ENCODE peak calls at places on chromosomes 3 and 15, in six cellular contexts. One of them, this sample, is unnamed. For H3K36me3, the result is how much of the 10 kb centered on the place peaks cover.

GRCh38 chr3:113695426-113695817 is 1.0 kb downstream of the USF3 start:
- DNase-seq in GM23248: no peak
- DNase-seq in GM12878: no peak
- DNase-seq in K562: peak
- DNase-seq in GM23338: no peak
- DNase-seq in PC-9: no peak
- DNase-seq in this sample: no peak

GRCh38 chr3:149579838-149580542 is 77.8 kb downstream of the WWTR1 start:
- DNase-seq in GM23248: peak
- DNase-seq in GM12878: no peak
- DNase-seq in K562: no peak
- DNase-seq in GM23338: no peak
- DNase-seq in PC-9: peak
- DNase-seq in this sample: no peak

GRCh38 chr3:67804089-67804488 is 149.7 kb upstream of the SUCLG2 start:
- DNase-seq in GM23248: no peak
- DNase-seq in GM12878: no peak
- DNase-seq in K562: no peak
- DNase-seq in GM23338: peak
- DNase-seq in PC-9: no peak
- DNase-seq in this sample: no peak

GRCh38 chr3:37291275-37291700 is 116.9 kb upstream of the LRRFIP2 start:
- DNase-seq in GM23248: peak
- DNase-seq in GM12878: no peak
- DNase-seq in K562: peak
- DNase-seq in GM23338: no peak
- DNase-seq in PC-9: no peak
- DNase-seq in this sample: no peak

GRCh38 chr3:159158213-159158612 is 356.4 kb downstream of the MFSD1 start:
- DNase-seq in GM23248: no peak
- DNase-seq in GM12878: no peak
- DNase-seq in K562: no peak
- DNase-seq in GM23338: peak
- DNase-seq in PC-9: no peak
- DNase-seq in this sample: no peak

GRCh38 chr3:10855871-10856662 is 40.0 kb downstream of the SLC6A11 start:
- DNase-seq in GM23248: peak
- DNase-seq in GM12878: no peak
- DNase-seq in K562: peak
- DNase-seq in GM23338: peak
- DNase-seq in PC-9: no peak
- DNase-seq in this sample: no peak

GRCh38 chr15:101088788-101089578 is 162.9 kb downstream of the CHSY1 start:
- DNase-seq in GM23248: peak
- DNase-seq in GM12878: no peak
- DNase-seq in K562: peak
- DNase-seq in GM23338: peak
- DNase-seq in PC-9: no peak
- DNase-seq in this sample: no peak

GRCh38 chr15:79916424-79916823 is 19.6 kb upstream of the MTHFS start:
- DNase-seq in GM23248: no peak
- DNase-seq in GM12878: no peak
- DNase-seq in K562: no peak
- DNase-seq in GM23338: no peak
- DNase-seq in PC-9: no peak
- DNase-seq in this sample: no peak

GRCh38 chr15:63524316-63525015 is 20.1 kb downstream of the USP3 start:
- DNase-seq in GM23248: no peak
- DNase-seq in GM12878: no peak
- DNase-seq in K562: no peak
- DNase-seq in GM23338: no peak
- DNase-seq in PC-9: no peak
- DNase-seq in this sample: no peak

GRCh38 chr3:64122476-64122875 is 99.2 kb upstream of the PSMD6 start:
- DNase-seq in GM23248: no peak
- DNase-seq in GM12878: no peak
- DNase-seq in K562: no peak
- DNase-seq in GM23338: no peak
- DNase-seq in PC-9: no peak
- DNase-seq in this sample: no peak

GRCh38 chr15:25465835-25466234 is 27.0 kb upstream of the UBE3A start:
- DNase-seq in GM23248: no peak
- DNase-seq in GM12878: no peak
- DNase-seq in K562: no peak
- DNase-seq in GM23338: no peak
- DNase-seq in PC-9: no peak
- DNase-seq in this sample: no peak

GRCh38 chr3:36991923-36992805 is 767 bp downstream of the EPM2AIP1 start:
- DNase-seq in GM23248: peak
- DNase-seq in GM12878: no peak
- DNase-seq in K562: peak
- DNase-seq in GM23338: peak
- DNase-seq in PC-9: peak
- DNase-seq in this sample: no peak

GRCh38 chr3:127070776-127071175 is 87.9 kb downstream of the PLXNA1 start:
- DNase-seq in GM23248: no peak
- DNase-seq in GM12878: no peak
- DNase-seq in K562: no peak
- DNase-seq in GM23338: no peak
- DNase-seq in PC-9: no peak
- DNase-seq in this sample: no peak

GRCh38 chr15:39427705-39428104 is 153.2 kb upstream of the THBS1 start:
- DNase-seq in GM23248: no peak
- DNase-seq in GM12878: no peak
- DNase-seq in K562: peak
- DNase-seq in GM23338: no peak
- DNase-seq in PC-9: no peak
- DNase-seq in this sample: no peak

GRCh38 chr15:66774001-66774814 is 72.2 kb downstream of the SMAD6 start:
- DNase-seq in GM23248: peak
- DNase-seq in GM12878: no peak
- DNase-seq in K562: peak
- DNase-seq in GM23338: peak
- DNase-seq in PC-9: peak
- DNase-seq in this sample: no peak

GRCh38 chr3:66469220-66469640 is 31.6 kb downstream of the LRIG1 start:
- DNase-seq in GM23248: peak
- DNase-seq in GM12878: peak
- DNase-seq in K562: no peak
- DNase-seq in GM23338: no peak
- DNase-seq in PC-9: no peak
- DNase-seq in this sample: no peak

GRCh38 chr3:2244137-2244536 is 145.5 kb downstream of the CNTN4 start:
- DNase-seq in GM23248: no peak
- DNase-seq in GM12878: no peak
- DNase-seq in K562: no peak
- DNase-seq in GM23338: no peak
- DNase-seq in PC-9: no peak
- DNase-seq in this sample: no peak

GRCh38 chr3:63228677-63229076 is 49.4 kb upstream of the SYNPR start:
- DNase-seq in GM23248: peak
- DNase-seq in GM12878: no peak
- DNase-seq in K562: peak
- DNase-seq in GM23338: peak
- DNase-seq in PC-9: no peak
- DNase-seq in this sample: no peak

GRCh38 chr3:153621988-153622387 is 460.0 kb downstream of the RAP2B start:
- DNase-seq in GM23248: no peak
- DNase-seq in GM12878: peak
- DNase-seq in K562: no peak
- DNase-seq in GM23338: no peak
- DNase-seq in PC-9: no peak
- DNase-seq in this sample: no peak

GRCh38 chr15:52727825-52728224 is 48.6 kb upstream of the ATOSA start:
- DNase-seq in GM23248: no peak
- DNase-seq in GM12878: no peak
- DNase-seq in K562: no peak
- DNase-seq in GM23338: no peak
- DNase-seq in PC-9: peak
- DNase-seq in this sample: peak

GRCh38 chr3:156554515-156554841 is 439 bp downstream of the SSR3 start:
- DNase-seq in GM23248: no peak
- DNase-seq in GM12878: no peak
- DNase-seq in K562: no peak
- DNase-seq in GM23338: no peak
- DNase-seq in PC-9: no peak
- DNase-seq in this sample: no peak

GRCh38 chr15:56038015-56038414 is 44.6 kb upstream of the NEDD4 start:
- DNase-seq in GM23248: peak
- DNase-seq in GM12878: no peak
- DNase-seq in K562: no peak
- DNase-seq in GM23338: no peak
- DNase-seq in PC-9: no peak
- DNase-seq in this sample: no peak

GRCh38 chr3:112043621-112044201 is 9.2 kb downstream of the TMPRSS7 start:
- DNase-seq in GM23248: peak
- DNase-seq in GM12878: peak
- DNase-seq in K562: peak
- DNase-seq in GM23338: peak
- DNase-seq in PC-9: peak
- DNase-seq in this sample: peak

GRCh38 chr3:37765591-37766219 is 96.0 kb upstream of the CTDSPL start:
- DNase-seq in GM23248: no peak
- DNase-seq in GM12878: no peak
- DNase-seq in K562: peak
- DNase-seq in GM23338: no peak
- DNase-seq in PC-9: no peak
- DNase-seq in this sample: no peak

GRCh38 chr15:101458908-101459578 is 30.5 kb downstream of the PCSK6 start:
- DNase-seq in GM23248: no peak
- DNase-seq in GM12878: no peak
- DNase-seq in K562: no peak
- DNase-seq in GM23338: no peak
- DNase-seq in PC-9: no peak
- DNase-seq in this sample: no peak

GRCh38 chr15:94610069-94610863 is 378.9 kb downstream of the MCTP2 start:
- DNase-seq in GM23248: no peak
- DNase-seq in GM12878: peak
- DNase-seq in K562: no peak
- DNase-seq in GM23338: no peak
- DNase-seq in PC-9: no peak
- DNase-seq in this sample: no peak

GRCh38 chr15:64930778-64931240 is 19.1 kb downstream of the ANKDD1A start:
- DNase-seq in GM23248: peak
- DNase-seq in GM12878: peak
- DNase-seq in K562: no peak
- DNase-seq in GM23338: no peak
- DNase-seq in PC-9: no peak
- DNase-seq in this sample: no peak

DNA sequence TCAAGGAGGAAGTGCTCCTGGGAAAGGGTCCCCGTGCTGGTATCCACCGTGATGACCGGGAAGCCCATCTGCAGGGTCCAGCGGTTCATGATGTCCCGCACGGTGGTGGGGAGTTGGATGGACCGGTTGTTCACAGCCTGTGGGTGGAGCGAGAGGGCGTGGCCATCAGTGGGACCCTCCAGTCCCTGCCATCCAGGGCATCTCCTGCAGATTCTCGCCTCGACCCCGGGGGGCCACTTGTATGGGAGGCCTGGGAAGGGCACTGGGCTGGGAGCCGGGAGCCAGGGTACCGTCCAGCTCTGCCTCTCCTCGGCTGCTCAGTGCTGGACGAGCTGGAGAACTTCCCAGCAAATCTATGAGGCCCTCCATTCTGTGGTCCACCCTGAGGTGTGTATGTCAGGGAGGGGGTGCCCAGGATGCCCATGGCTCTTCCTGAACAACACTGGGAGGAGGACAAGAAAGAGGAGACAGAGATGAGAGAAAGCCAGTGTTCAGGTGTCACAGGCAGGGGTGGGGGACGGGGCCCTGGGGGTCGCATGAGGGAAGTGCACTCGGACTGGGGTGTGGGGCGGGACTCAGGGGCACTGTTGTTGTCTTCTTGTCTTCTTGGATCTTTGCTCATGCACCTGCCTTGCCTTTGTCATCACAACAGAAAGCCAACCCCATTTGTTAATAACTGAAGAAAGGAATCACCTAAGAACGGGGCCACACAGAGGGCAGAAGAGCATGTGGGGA is 13.0 kb downstream of the ANPEP start:
- DNase-seq in GM23248: no peak
- DNase-seq in GM12878: no peak
- DNase-seq in K562: no peak
- DNase-seq in GM23338: no peak
- DNase-seq in PC-9: no peak
- DNase-seq in this sample: no peak
- H3K36me3 ChIP-seq in GM23248: half or more
- H3K36me3 ChIP-seq in GM12878: under half
- H3K36me3 ChIP-seq in K562: under half
- H3K36me3 ChIP-seq in GM23338: under half
- H3K36me3 ChIP-seq in PC-9: under half
- H3K36me3 ChIP-seq in this sample: under half

GRCh38 chr3:171822707-171823106 is 12.4 kb upstream of the PLD1 start:
- DNase-seq in GM23248: no peak
- DNase-seq in GM12878: no peak
- DNase-seq in K562: no peak
- DNase-seq in GM23338: no peak
- DNase-seq in PC-9: no peak
- DNase-seq in this sample: no peak
- TF ChIP-seq EZH2 in GM23248: no peak
- TF ChIP-seq EZH2 in GM12878: no peak
- TF ChIP-seq EZH2 in K562: no peak
- TF ChIP-seq EZH2 in GM23338: no peak
- TF ChIP-seq EZH2 in PC-9: no peak
- TF ChIP-seq EZH2 in this sample: no peak

DNA sequence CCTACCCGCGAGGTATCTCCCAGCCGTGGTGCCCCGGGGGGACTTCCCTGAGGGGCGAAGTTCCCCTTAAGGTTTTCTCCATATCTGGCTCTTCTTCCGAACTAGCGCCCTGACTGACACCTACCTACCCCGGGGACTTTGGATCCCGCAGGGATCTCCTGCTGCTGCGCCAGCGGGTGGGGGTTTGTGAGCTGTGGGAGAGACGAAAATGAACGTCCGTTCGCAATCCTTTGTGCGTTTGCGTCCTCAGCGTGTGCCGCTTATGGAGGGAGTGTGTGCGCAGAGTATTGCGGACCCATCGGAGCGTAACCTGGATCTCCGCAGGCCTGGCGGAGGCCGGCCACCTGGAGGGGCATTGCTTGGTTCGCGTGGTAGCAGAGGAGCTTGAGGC is 558 bp downstream of the FBXO22 start:
- DNase-seq in GM23248: peak
- DNase-seq in GM12878: no peak
- DNase-seq in K562: no peak
- DNase-seq in GM23338: peak
- DNase-seq in PC-9: no peak
- DNase-seq in this sample: no peak
- H3K36me3 ChIP-seq in GM23248: under half
- H3K36me3 ChIP-seq in GM12878: under half
- H3K36me3 ChIP-seq in K562: half or more
- H3K36me3 ChIP-seq in GM23338: under half
- H3K36me3 ChIP-seq in PC-9: under half
- H3K36me3 ChIP-seq in this sample: under half

GRCh38 chr3:128432301-128432897 is 34.3 kb downstream of the DNAJB8 start:
- DNase-seq in GM23248: no peak
- DNase-seq in GM12878: no peak
- DNase-seq in K562: no peak
- DNase-seq in GM23338: peak
- DNase-seq in PC-9: peak
- DNase-seq in this sample: no peak
- TF ChIP-seq EZH2 in GM23248: peak
- TF ChIP-seq EZH2 in GM12878: no peak
- TF ChIP-seq EZH2 in K562: no peak
- TF ChIP-seq EZH2 in GM23338: no peak
- TF ChIP-seq EZH2 in PC-9: no peak
- TF ChIP-seq EZH2 in this sample: no peak